ENCODE peak calls at places on chromosomes 6 and 20, in four cellular contexts. One of them, this sample, is unnamed.

GRCh38 chr6:107611060-107611824 is 121.3 kb downstream of the SOBP start:
- DNase-seq in hepatocyte: no peak
- DNase-seq in thoracic aorta: no peak
- DNase-seq in esophagus squamous epithelium: no peak
- DNase-seq in this sample: no peak

GRCh38 chr6:55011034-55011433 is 163.3 kb upstream of the HCRTR2 start:
- DNase-seq in esophagus squamous epithelium: no peak
- DNase-seq in hepatocyte: no peak
- DNase-seq in thoracic aorta: no peak
- DNase-seq in this sample: no peak

GRCh38 chr20:62737971-62738881 is 29.6 kb downstream of the NTSR1 start:
- DNase-seq in hepatocyte: no peak
- DNase-seq in thoracic aorta: no peak
- DNase-seq in esophagus squamous epithelium: no peak
- DNase-seq in this sample: no peak

GRCh38 chr6:96015321-96015790 is 418 bp upstream of the FUT9 start:
- DNase-seq in hepatocyte: peak
- DNase-seq in esophagus squamous epithelium: no peak
- DNase-seq in thoracic aorta: no peak
- DNase-seq in this sample: no peak

GRCh38 chr6:107020239-107020638 is 7.8 kb upstream of the MTRES1 start:
- DNase-seq in hepatocyte: no peak
- DNase-seq in thoracic aorta: no peak
- DNase-seq in esophagus squamous epithelium: no peak
- DNase-seq in this sample: no peak

GRCh38 chr6:2266845-2267244 is 21.4 kb upstream of the GMDS start:
- DNase-seq in thoracic aorta: no peak
- DNase-seq in esophagus squamous epithelium: no peak
- DNase-seq in hepatocyte: no peak
- DNase-seq in this sample: no peak

GRCh38 chr20:23335521-23335920 is 15.1 kb upstream of the NXT1 start:
- DNase-seq in esophagus squamous epithelium: no peak
- DNase-seq in thoracic aorta: no peak
- DNase-seq in hepatocyte: no peak
- DNase-seq in this sample: no peak

GRCh38 chr6:121260651-121261102 is 73.6 kb downstream of the TBC1D32 start:
- DNase-seq in thoracic aorta: no peak
- DNase-seq in hepatocyte: peak
- DNase-seq in esophagus squamous epithelium: no peak
- DNase-seq in this sample: peak

GRCh38 chr6:158826819-158827501 is 7.8 kb upstream of the EZR start:
- DNase-seq in esophagus squamous epithelium: no peak
- DNase-seq in thoracic aorta: no peak
- DNase-seq in hepatocyte: no peak
- DNase-seq in this sample: no peak

GRCh38 chr6:157921685-157922367 is 59.8 kb upstream of the SYNJ2 start:
- DNase-seq in hepatocyte: no peak
- DNase-seq in esophagus squamous epithelium: no peak
- DNase-seq in thoracic aorta: no peak
- DNase-seq in this sample: peak

GRCh38 chr6:3612341-3613041 is 139.0 kb downstream of the PXDC1 start:
- DNase-seq in hepatocyte: peak
- DNase-seq in esophagus squamous epithelium: no peak
- DNase-seq in thoracic aorta: no peak
- DNase-seq in this sample: peak

GRCh38 chr20:59144179-59144830 is 19.3 kb upstream of the ZNF831 start:
- DNase-seq in esophagus squamous epithelium: no peak
- DNase-seq in hepatocyte: no peak
- DNase-seq in thoracic aorta: no peak
- DNase-seq in this sample: no peak

GRCh38 chr6:113607821-113608545 is 249.2 kb upstream of the MARCKS start:
- DNase-seq in thoracic aorta: no peak
- DNase-seq in esophagus squamous epithelium: no peak
- DNase-seq in hepatocyte: no peak
- DNase-seq in this sample: no peak

GRCh38 chr6:113610377-113610988 is 246.7 kb upstream of the MARCKS start:
- DNase-seq in esophagus squamous epithelium: no peak
- DNase-seq in hepatocyte: no peak
- DNase-seq in thoracic aorta: no peak
- DNase-seq in this sample: no peak
- H3K27ac ChIP-seq in esophagus squamous epithelium: no peak
- H3K27ac ChIP-seq in hepatocyte: peak
- H3K27ac ChIP-seq in thoracic aorta: no peak
- H3K27ac ChIP-seq in this sample: no peak

DNA sequence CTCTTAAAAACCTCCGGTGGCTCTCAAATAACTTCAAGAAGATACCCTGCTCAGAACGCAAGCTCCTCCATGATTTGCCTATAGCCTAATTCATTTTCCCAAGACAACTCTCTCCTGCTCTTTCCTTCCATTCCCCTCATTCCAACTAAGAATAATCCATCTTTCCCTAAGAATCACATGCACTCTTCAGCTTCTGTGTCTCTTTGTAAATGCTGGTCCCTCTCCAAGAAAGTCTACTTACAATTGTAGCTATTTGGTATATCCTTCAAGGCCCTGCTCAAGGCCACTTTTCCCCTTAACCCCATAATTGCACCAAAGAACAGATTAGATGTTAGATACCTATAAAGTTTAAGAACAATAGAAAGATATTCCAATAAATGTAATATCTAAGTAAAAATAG is 7.4 kb upstream of the HEY2 start:
- DNase-seq in thoracic aorta: no peak
- DNase-seq in hepatocyte: no peak
- DNase-seq in esophagus squamous epithelium: no peak
- DNase-seq in this sample: no peak
- H3K27ac ChIP-seq in thoracic aorta: peak
- H3K27ac ChIP-seq in hepatocyte: no peak
- H3K27ac ChIP-seq in esophagus squamous epithelium: peak
- H3K27ac ChIP-seq in this sample: no peak

DNA sequence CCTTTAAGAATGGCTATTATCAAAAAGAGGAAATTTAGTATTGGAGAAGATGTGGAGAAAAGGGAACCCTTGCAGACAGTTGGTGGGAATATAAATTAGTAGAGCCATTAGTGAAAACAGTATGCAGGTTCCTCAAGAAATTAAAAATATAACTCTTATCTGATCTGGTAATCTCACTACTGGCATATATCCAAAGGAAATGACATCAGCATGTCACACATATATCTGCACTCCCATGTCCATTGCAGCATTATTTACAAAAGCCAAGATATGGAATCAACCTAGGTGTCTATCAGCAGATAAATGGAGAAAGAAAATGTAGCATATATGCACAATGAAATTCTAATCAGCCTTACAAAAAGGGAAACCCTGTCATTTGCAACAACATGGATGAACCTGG is 2.6 kb downstream of the SIRPG start:
- DNase-seq in esophagus squamous epithelium: no peak
- DNase-seq in hepatocyte: no peak
- DNase-seq in thoracic aorta: no peak
- DNase-seq in this sample: no peak
- H3K27ac ChIP-seq in esophagus squamous epithelium: no peak
- H3K27ac ChIP-seq in hepatocyte: no peak
- H3K27ac ChIP-seq in thoracic aorta: no peak
- H3K27ac ChIP-seq in this sample: no peak

DNA sequence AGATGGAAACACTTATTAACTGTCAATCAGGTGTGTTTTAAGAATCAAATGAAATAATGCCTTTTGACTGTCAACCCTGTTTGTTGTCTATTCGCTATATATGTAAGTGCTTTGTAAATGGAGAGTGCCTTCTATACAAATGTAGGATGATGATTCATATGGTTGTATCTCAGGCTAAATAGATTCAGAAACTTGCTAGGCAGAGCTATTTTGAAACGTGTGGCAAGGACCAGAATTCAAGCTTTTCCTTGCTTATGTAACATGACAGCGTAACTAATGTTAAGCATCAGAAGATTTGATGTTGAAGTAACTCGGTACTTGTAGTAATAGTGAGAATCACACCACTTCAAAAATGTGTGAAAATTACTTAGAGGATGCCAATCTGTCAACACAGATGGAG is 3.4 kb downstream of the OGFRL1 start:
- DNase-seq in hepatocyte: no peak
- DNase-seq in esophagus squamous epithelium: no peak
- DNase-seq in thoracic aorta: no peak
- DNase-seq in this sample: no peak
- H3K27ac ChIP-seq in hepatocyte: peak
- H3K27ac ChIP-seq in esophagus squamous epithelium: peak
- H3K27ac ChIP-seq in thoracic aorta: no peak
- H3K27ac ChIP-seq in this sample: no peak

DNA sequence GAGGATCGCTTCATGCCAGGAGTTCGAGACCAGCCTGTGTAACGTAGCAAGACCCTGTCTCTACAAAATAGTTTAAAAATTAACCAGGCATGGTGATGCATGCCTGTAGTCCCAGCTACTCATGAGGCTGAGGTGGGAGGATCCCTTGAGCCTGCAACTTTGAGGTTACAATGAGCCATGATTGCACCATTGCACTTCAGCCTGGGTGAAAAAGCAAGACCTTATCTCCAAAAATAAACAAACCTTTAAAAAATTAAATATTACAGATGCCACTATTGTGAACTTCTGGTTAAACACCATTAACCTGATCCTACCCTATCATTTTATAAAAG is 116.8 kb downstream of the ARHGAP18 start:
- DNase-seq in hepatocyte: no peak
- DNase-seq in esophagus squamous epithelium: no peak
- DNase-seq in thoracic aorta: no peak
- DNase-seq in this sample: peak
- H3K27ac ChIP-seq in hepatocyte: no peak
- H3K27ac ChIP-seq in esophagus squamous epithelium: no peak
- H3K27ac ChIP-seq in thoracic aorta: no peak
- H3K27ac ChIP-seq in this sample: no peak